ENCODE peak calls at places on chromosomes 7 and 10, in ten cellular contexts. One of them, this sample, is unnamed.

GRCh38 chr7:30595461-30596042 is 874 bp downstream of the GARS1 start:
- DNase-seq in CD8-positive, alpha-beta T cell: no peak
- DNase-seq in kidney: no peak
- DNase-seq in ovary: no peak
- DNase-seq in MM.1S: peak; percentile 12
- DNase-seq in AG09309: no peak
- DNase-seq in dorsolateral prefrontal cortex: no peak
- DNase-seq in GM12865: no peak
- DNase-seq in astrocyte: no peak
- DNase-seq in fibroblast of lung: no peak
- DNase-seq in this sample: no peak

GRCh38 chr10:87691515-87692070 is 31.9 kb downstream of the PAPSS2 start:
- DNase-seq in CD8-positive, alpha-beta T cell: no peak
- DNase-seq in kidney: no peak
- DNase-seq in ovary: no peak
- DNase-seq in MM.1S: no peak
- DNase-seq in AG09309: no peak
- DNase-seq in dorsolateral prefrontal cortex: no peak
- DNase-seq in GM12865: no peak
- DNase-seq in astrocyte: no peak
- DNase-seq in fibroblast of lung: no peak
- DNase-seq in this sample: no peak

GRCh38 chr7:125636320-125636962 is 706.8 kb upstream of the POT1 start:
- DNase-seq in CD8-positive, alpha-beta T cell: no peak
- DNase-seq in kidney: no peak
- DNase-seq in ovary: no peak
- DNase-seq in MM.1S: no peak
- DNase-seq in AG09309: no peak
- DNase-seq in dorsolateral prefrontal cortex: no peak
- DNase-seq in GM12865: no peak
- DNase-seq in astrocyte: no peak
- DNase-seq in fibroblast of lung: no peak
- DNase-seq in this sample: no peak

GRCh38 chr7:84218681-84219080 is 24.1 kb upstream of the SEMA3A start:
- DNase-seq in CD8-positive, alpha-beta T cell: no peak
- DNase-seq in kidney: no peak
- DNase-seq in ovary: no peak
- DNase-seq in MM.1S: no peak
- DNase-seq in AG09309: no peak
- DNase-seq in dorsolateral prefrontal cortex: no peak
- DNase-seq in GM12865: no peak
- DNase-seq in astrocyte: peak; percentile 13
- DNase-seq in fibroblast of lung: peak; percentile 76
- DNase-seq in this sample: no peak

GRCh38 chr7:47600199-47601118 is 18.5 kb upstream of the TNS3 start:
- DNase-seq in CD8-positive, alpha-beta T cell: no peak
- DNase-seq in kidney: no peak
- DNase-seq in ovary: no peak
- DNase-seq in MM.1S: peak; percentile 24
- DNase-seq in AG09309: no peak
- DNase-seq in dorsolateral prefrontal cortex: no peak
- DNase-seq in GM12865: no peak
- DNase-seq in astrocyte: peak; percentile 79
- DNase-seq in fibroblast of lung: peak; percentile 75
- DNase-seq in this sample: peak; percentile 47

GRCh38 chr7:103549786-103550185 is 103.8 kb upstream of the SLC26A5 start:
- DNase-seq in CD8-positive, alpha-beta T cell: no peak
- DNase-seq in kidney: no peak
- DNase-seq in ovary: no peak
- DNase-seq in MM.1S: no peak
- DNase-seq in AG09309: no peak
- DNase-seq in dorsolateral prefrontal cortex: no peak
- DNase-seq in GM12865: no peak
- DNase-seq in astrocyte: no peak
- DNase-seq in fibroblast of lung: no peak
- DNase-seq in this sample: no peak

GRCh38 chr10:788796-789748 is 99.6 kb upstream of the DIP2C start:
- DNase-seq in CD8-positive, alpha-beta T cell: no peak
- DNase-seq in kidney: peak; percentile 94
- DNase-seq in ovary: peak; percentile 73
- DNase-seq in MM.1S: no peak
- DNase-seq in AG09309: no peak
- DNase-seq in dorsolateral prefrontal cortex: peak; percentile 80
- DNase-seq in GM12865: no peak
- DNase-seq in astrocyte: peak; percentile 63
- DNase-seq in fibroblast of lung: peak; percentile 49
- DNase-seq in this sample: no peak

GRCh38 chr7:54757711-54758110 is 1.3 kb downstream of the SEC61G start:
- DNase-seq in CD8-positive, alpha-beta T cell: no peak
- DNase-seq in kidney: no peak
- DNase-seq in ovary: no peak
- DNase-seq in MM.1S: no peak
- DNase-seq in AG09309: no peak
- DNase-seq in dorsolateral prefrontal cortex: no peak
- DNase-seq in GM12865: no peak
- DNase-seq in astrocyte: no peak
- DNase-seq in fibroblast of lung: no peak
- DNase-seq in this sample: no peak

GRCh38 chr10:81414038-81414437 is 461.0 kb upstream of the NRG3 start:
- DNase-seq in CD8-positive, alpha-beta T cell: no peak
- DNase-seq in kidney: no peak
- DNase-seq in ovary: no peak
- DNase-seq in MM.1S: peak; percentile 26
- DNase-seq in AG09309: no peak
- DNase-seq in dorsolateral prefrontal cortex: no peak
- DNase-seq in GM12865: no peak
- DNase-seq in astrocyte: no peak
- DNase-seq in fibroblast of lung: no peak
- DNase-seq in this sample: no peak

GRCh38 chr10:18229839-18230238 is 89.6 kb downstream of the CACNB2 start:
- DNase-seq in CD8-positive, alpha-beta T cell: no peak
- DNase-seq in kidney: no peak
- DNase-seq in ovary: no peak
- DNase-seq in MM.1S: no peak
- DNase-seq in AG09309: no peak
- DNase-seq in dorsolateral prefrontal cortex: no peak
- DNase-seq in GM12865: no peak
- DNase-seq in astrocyte: peak; percentile 64
- DNase-seq in fibroblast of lung: peak; percentile 31
- DNase-seq in this sample: peak; percentile 13

GRCh38 chr10:102227050-102227449 is 951 bp downstream of the ELOVL3 start:
- DNase-seq in CD8-positive, alpha-beta T cell: no peak
- DNase-seq in kidney: no peak
- DNase-seq in ovary: no peak
- DNase-seq in MM.1S: no peak
- DNase-seq in AG09309: peak; percentile 87
- DNase-seq in dorsolateral prefrontal cortex: no peak
- DNase-seq in GM12865: no peak
- DNase-seq in astrocyte: no peak
- DNase-seq in fibroblast of lung: peak; percentile 77
- DNase-seq in this sample: peak; percentile 82

GRCh38 chr7:27220440-27220955 is 20.6 kb upstream of the HOXA13 start:
- DNase-seq in CD8-positive, alpha-beta T cell: no peak
- DNase-seq in kidney: no peak
- DNase-seq in ovary: no peak
- DNase-seq in MM.1S: no peak
- DNase-seq in AG09309: no peak
- DNase-seq in dorsolateral prefrontal cortex: no peak
- DNase-seq in GM12865: no peak
- DNase-seq in astrocyte: no peak
- DNase-seq in fibroblast of lung: no peak
- DNase-seq in this sample: no peak

GRCh38 chr7:36048902-36049240 is 104.2 kb upstream of the EEPD1 start:
- DNase-seq in CD8-positive, alpha-beta T cell: no peak
- DNase-seq in kidney: no peak
- DNase-seq in ovary: no peak
- DNase-seq in MM.1S: no peak
- DNase-seq in AG09309: no peak
- DNase-seq in dorsolateral prefrontal cortex: no peak
- DNase-seq in GM12865: peak; percentile 26
- DNase-seq in astrocyte: peak; percentile 40
- DNase-seq in fibroblast of lung: no peak
- DNase-seq in this sample: no peak

GRCh38 chr10:121667948-121668335 is 69.7 kb upstream of the FGFR2 start:
- DNase-seq in CD8-positive, alpha-beta T cell: no peak
- DNase-seq in kidney: no peak
- DNase-seq in ovary: no peak
- DNase-seq in MM.1S: no peak
- DNase-seq in AG09309: no peak
- DNase-seq in dorsolateral prefrontal cortex: no peak
- DNase-seq in GM12865: no peak
- DNase-seq in astrocyte: peak; percentile 68
- DNase-seq in fibroblast of lung: no peak
- DNase-seq in this sample: no peak
- H3K4me3 ChIP-seq in CD8-positive, alpha-beta T cell: no peak overlapping the region
- H3K4me3 ChIP-seq in kidney: no peak overlapping the region
- H3K4me3 ChIP-seq in ovary: no peak overlapping the region
- H3K4me3 ChIP-seq in MM.1S: no peak overlapping the region
- H3K4me3 ChIP-seq in AG09309: no peak overlapping the region
- H3K4me3 ChIP-seq in dorsolateral prefrontal cortex: no peak overlapping the region
- H3K4me3 ChIP-seq in GM12865: no peak overlapping the region
- H3K4me3 ChIP-seq in astrocyte: no peak overlapping the region
- H3K4me3 ChIP-seq in fibroblast of lung: no peak overlapping the region
- H3K4me3 ChIP-seq in this sample: no peak overlapping the region

DNA sequence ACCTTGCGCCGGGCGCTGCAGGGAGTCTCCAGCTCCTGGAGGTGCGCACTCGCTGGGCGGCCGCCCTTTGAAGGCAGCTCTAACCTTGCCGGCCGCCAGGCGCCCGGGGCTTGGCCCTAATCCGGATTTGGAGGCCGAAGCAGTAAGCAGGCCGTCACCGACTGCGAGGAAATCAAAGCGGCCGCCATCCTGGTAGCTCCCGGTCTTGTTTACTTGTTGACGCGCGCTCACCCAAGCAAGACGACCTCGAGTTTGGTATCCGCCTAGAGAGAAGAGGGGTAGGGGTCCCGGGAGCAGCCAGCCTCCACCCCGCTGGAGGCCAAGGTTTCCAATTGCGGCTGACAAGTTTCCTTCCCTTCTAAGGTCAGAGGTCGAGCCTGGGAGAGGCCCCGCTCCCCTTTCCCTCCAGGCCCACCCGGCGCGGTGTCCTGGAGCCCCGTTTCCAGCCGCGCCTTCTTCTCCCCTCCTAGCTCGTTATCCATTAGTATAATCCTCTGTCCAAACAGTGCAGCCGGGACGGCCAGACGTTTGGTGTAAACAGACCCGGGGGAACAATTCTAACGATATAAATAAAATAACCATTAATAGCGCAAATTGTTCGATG is 11.2 kb upstream of the NKX2-3 start:
- DNase-seq in CD8-positive, alpha-beta T cell: no peak
- DNase-seq in kidney: no peak
- DNase-seq in ovary: no peak
- DNase-seq in MM.1S: no peak
- DNase-seq in AG09309: no peak
- DNase-seq in dorsolateral prefrontal cortex: no peak
- DNase-seq in GM12865: no peak
- DNase-seq in astrocyte: no peak
- DNase-seq in fibroblast of lung: no peak
- DNase-seq in this sample: no peak
- H3K4me3 ChIP-seq in CD8-positive, alpha-beta T cell: no peak overlapping the region
- H3K4me3 ChIP-seq in kidney: no peak overlapping the region
- H3K4me3 ChIP-seq in ovary: no peak overlapping the region
- H3K4me3 ChIP-seq in MM.1S: no peak overlapping the region
- H3K4me3 ChIP-seq in AG09309: no peak overlapping the region
- H3K4me3 ChIP-seq in dorsolateral prefrontal cortex: no peak overlapping the region
- H3K4me3 ChIP-seq in GM12865: no peak overlapping the region
- H3K4me3 ChIP-seq in astrocyte: no peak overlapping the region
- H3K4me3 ChIP-seq in fibroblast of lung: no peak overlapping the region
- H3K4me3 ChIP-seq in this sample: no peak overlapping the region

DNA sequence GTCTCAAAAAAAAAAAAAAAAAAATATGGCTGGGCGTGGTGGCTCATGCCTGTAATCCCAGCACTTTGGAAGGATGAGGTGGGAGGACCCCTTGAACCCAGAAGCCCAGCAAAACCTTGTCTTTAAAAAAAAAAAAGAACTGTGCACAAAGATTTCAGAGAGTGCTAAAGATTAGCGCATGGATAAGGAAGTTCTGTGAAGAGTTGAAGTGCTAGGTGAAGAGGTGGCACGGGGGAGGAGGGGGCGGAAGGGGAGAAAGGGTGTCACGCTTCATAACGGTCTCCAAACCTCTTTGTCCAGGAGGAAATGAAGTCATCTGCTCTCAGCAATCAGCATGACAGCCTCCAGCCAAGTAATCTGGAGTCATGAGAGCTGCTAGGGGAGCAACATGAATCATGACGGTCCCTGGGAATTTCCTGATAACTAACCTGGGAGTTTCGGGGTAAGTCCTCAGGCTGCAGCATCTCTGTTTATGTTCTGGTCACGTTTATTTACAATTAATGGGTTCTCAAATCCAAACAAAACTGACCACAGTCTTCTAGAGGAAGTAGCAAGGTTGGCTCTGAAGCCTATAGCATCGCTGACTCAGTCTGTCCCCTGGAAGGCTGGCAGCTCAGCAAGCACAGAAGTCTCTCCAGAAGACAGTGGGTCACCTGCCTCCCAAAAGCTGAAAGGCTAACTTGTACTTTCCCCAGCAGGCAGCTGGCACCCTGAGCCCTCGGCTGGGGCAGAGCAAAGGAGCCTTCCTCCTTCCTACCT is 1.9 kb upstream of the PLAU start:
- DNase-seq in CD8-positive, alpha-beta T cell: peak; percentile 24
- DNase-seq in kidney: no peak
- DNase-seq in ovary: no peak
- DNase-seq in MM.1S: no peak
- DNase-seq in AG09309: peak; percentile 64
- DNase-seq in dorsolateral prefrontal cortex: no peak
- DNase-seq in GM12865: peak; percentile 82
- DNase-seq in astrocyte: peak; percentile 97
- DNase-seq in fibroblast of lung: peak; percentile 97
- DNase-seq in this sample: peak; percentile 74
- H3K4me3 ChIP-seq in CD8-positive, alpha-beta T cell: no peak overlapping the region
- H3K4me3 ChIP-seq in kidney: no peak overlapping the region
- H3K4me3 ChIP-seq in ovary: no peak overlapping the region
- H3K4me3 ChIP-seq in MM.1S: no peak overlapping the region
- H3K4me3 ChIP-seq in AG09309: no peak overlapping the region
- H3K4me3 ChIP-seq in dorsolateral prefrontal cortex: no peak overlapping the region
- H3K4me3 ChIP-seq in GM12865: no peak overlapping the region
- H3K4me3 ChIP-seq in astrocyte: no peak overlapping the region
- H3K4me3 ChIP-seq in fibroblast of lung: no peak overlapping the region
- H3K4me3 ChIP-seq in this sample: no peak overlapping the region

DNA sequence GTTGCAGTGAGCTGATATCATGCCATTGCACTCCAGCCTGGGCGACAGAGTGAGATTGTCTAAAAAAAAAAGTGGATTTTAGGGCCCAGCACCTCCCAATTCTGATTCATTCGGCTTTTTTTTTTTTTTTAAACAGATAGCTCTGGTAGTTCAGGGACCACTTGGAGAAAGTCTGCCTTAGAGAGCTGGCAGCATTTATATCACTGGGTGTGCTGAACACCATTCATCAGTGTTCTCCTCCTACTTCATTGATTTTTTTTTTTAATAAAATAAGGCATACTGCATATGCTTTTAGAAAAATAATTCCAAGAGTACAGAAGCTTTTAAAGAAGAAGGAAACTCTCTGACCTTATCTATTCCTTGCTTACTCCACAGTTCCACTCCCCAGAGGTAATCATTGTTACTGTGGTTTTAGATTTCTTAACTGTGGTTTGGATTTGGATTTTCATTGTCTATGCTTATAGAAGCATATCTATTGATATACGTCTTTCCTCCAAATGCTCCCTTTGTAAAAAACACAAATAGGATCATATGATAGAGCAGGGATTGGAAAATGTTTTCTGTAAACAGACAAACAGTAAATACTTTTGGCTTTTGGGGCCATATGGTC is 21.0 kb upstream of the SAR1A start:
- DNase-seq in CD8-positive, alpha-beta T cell: no peak
- DNase-seq in kidney: no peak
- DNase-seq in ovary: no peak
- DNase-seq in MM.1S: no peak
- DNase-seq in AG09309: no peak
- DNase-seq in dorsolateral prefrontal cortex: no peak
- DNase-seq in GM12865: no peak
- DNase-seq in astrocyte: peak; percentile 43
- DNase-seq in fibroblast of lung: no peak
- DNase-seq in this sample: no peak
- H3K4me3 ChIP-seq in CD8-positive, alpha-beta T cell: no peak overlapping the region
- H3K4me3 ChIP-seq in kidney: no peak overlapping the region
- H3K4me3 ChIP-seq in ovary: no peak overlapping the region
- H3K4me3 ChIP-seq in MM.1S: no peak overlapping the region
- H3K4me3 ChIP-seq in AG09309: no peak overlapping the region
- H3K4me3 ChIP-seq in dorsolateral prefrontal cortex: no peak overlapping the region
- H3K4me3 ChIP-seq in GM12865: no peak overlapping the region
- H3K4me3 ChIP-seq in astrocyte: no peak overlapping the region
- H3K4me3 ChIP-seq in fibroblast of lung: no peak overlapping the region
- H3K4me3 ChIP-seq in this sample: no peak overlapping the region

This sample was measured in skeletal muscle cell.